ENCODE peak calls at places on chromosome 9, in five cellular contexts. One of them, this sample, is unnamed.

GRCh38 chr9:77177894-77178794 is 810 bp downstream of the VPS13A start:
- DNase-seq in GOT3: no peak
- DNase-seq in mucosa of gallbladder: peak; percentile 17
- DNase-seq in fibroblast of lung: peak; percentile 43
- DNase-seq in progenitor cell of endocrine pancreas: peak; percentile 23
- DNase-seq in this sample: peak; percentile 39

GRCh38 chr9:127174386-127175318 is 52.2 kb upstream of the ANGPTL2 start:
- DNase-seq in progenitor cell of endocrine pancreas: no peak
- DNase-seq in mucosa of gallbladder: no peak
- DNase-seq in fibroblast of lung: no peak
- DNase-seq in GOT3: no peak
- DNase-seq in this sample: no peak

GRCh38 chr9:122307925-122308324 is 43.2 kb downstream of the MRRF start:
- DNase-seq in progenitor cell of endocrine pancreas: no peak
- DNase-seq in GOT3: no peak
- DNase-seq in fibroblast of lung: peak; percentile 3
- DNase-seq in mucosa of gallbladder: no peak
- DNase-seq in this sample: no peak

GRCh38 chr9:68755051-68755450 is 50.0 kb downstream of the PIP5K1B start:
- DNase-seq in progenitor cell of endocrine pancreas: no peak
- DNase-seq in fibroblast of lung: no peak
- DNase-seq in mucosa of gallbladder: no peak
- DNase-seq in GOT3: no peak
- DNase-seq in this sample: no peak

GRCh38 chr9:135102331-135102730 is 14.9 kb downstream of the OLFM1 start:
- DNase-seq in progenitor cell of endocrine pancreas: no peak
- DNase-seq in GOT3: no peak
- DNase-seq in fibroblast of lung: no peak
- DNase-seq in mucosa of gallbladder: no peak
- DNase-seq in this sample: no peak

GRCh38 chr9:133750927-133751649 is 12.9 kb upstream of the SARDH start:
- DNase-seq in GOT3: no peak
- DNase-seq in mucosa of gallbladder: peak; percentile 8
- DNase-seq in fibroblast of lung: no peak
- DNase-seq in progenitor cell of endocrine pancreas: no peak
- DNase-seq in this sample: no peak

GRCh38 chr9:74281674-74282073 is 215.5 kb upstream of the RORB start:
- DNase-seq in GOT3: no peak
- DNase-seq in fibroblast of lung: no peak
- DNase-seq in progenitor cell of endocrine pancreas: no peak
- DNase-seq in mucosa of gallbladder: no peak
- DNase-seq in this sample: no peak

GRCh38 chr9:70133253-70134208 is 89.9 kb downstream of the MAMDC2 start:
- DNase-seq in GOT3: no peak
- DNase-seq in progenitor cell of endocrine pancreas: no peak
- DNase-seq in fibroblast of lung: peak; percentile 46
- DNase-seq in mucosa of gallbladder: peak; percentile 28
- DNase-seq in this sample: no peak

GRCh38 chr9:97557606-97558095 is 56.2 kb downstream of the TMOD1 start:
- DNase-seq in progenitor cell of endocrine pancreas: no peak
- DNase-seq in mucosa of gallbladder: peak; percentile 54
- DNase-seq in fibroblast of lung: no peak
- DNase-seq in GOT3: no peak
- DNase-seq in this sample: no peak

GRCh38 chr9:134230942-134231325 is 66.6 kb upstream of the RNU6ATAC start:
- DNase-seq in mucosa of gallbladder: no peak
- DNase-seq in progenitor cell of endocrine pancreas: no peak
- DNase-seq in fibroblast of lung: no peak
- DNase-seq in GOT3: no peak
- DNase-seq in this sample: no peak

GRCh38 chr9:8760000-8760767 is 960.6 kb upstream of the DMAC1 start:
- DNase-seq in GOT3: no peak
- DNase-seq in mucosa of gallbladder: no peak
- DNase-seq in progenitor cell of endocrine pancreas: no peak
- DNase-seq in fibroblast of lung: no peak
- DNase-seq in this sample: no peak

GRCh38 chr9:104087894-104088293 is 6.2 kb upstream of the SMC2 start:
- DNase-seq in fibroblast of lung: no peak
- DNase-seq in mucosa of gallbladder: no peak
- DNase-seq in GOT3: no peak
- DNase-seq in progenitor cell of endocrine pancreas: no peak
- DNase-seq in this sample: no peak

GRCh38 chr9:15308511-15308910 is 1.5 kb upstream of the TTC39B start:
- DNase-seq in fibroblast of lung: peak; percentile 68
- DNase-seq in progenitor cell of endocrine pancreas: no peak
- DNase-seq in GOT3: no peak
- DNase-seq in mucosa of gallbladder: no peak
- DNase-seq in this sample: no peak

GRCh38 chr9:7597716-7598115 is 201.9 kb downstream of the DMAC1 start:
- DNase-seq in progenitor cell of endocrine pancreas: no peak
- DNase-seq in fibroblast of lung: no peak
- DNase-seq in mucosa of gallbladder: no peak
- DNase-seq in GOT3: no peak
- DNase-seq in this sample: no peak

GRCh38 chr9:133134419-133135190 is 13.6 kb upstream of the RALGDS start:
- DNase-seq in fibroblast of lung: no peak
- DNase-seq in progenitor cell of endocrine pancreas: no peak
- DNase-seq in mucosa of gallbladder: no peak
- DNase-seq in GOT3: no peak
- DNase-seq in this sample: no peak

GRCh38 chr9:69637193-69637592 is 35.0 kb downstream of the APBA1 start:
- DNase-seq in fibroblast of lung: peak; percentile 28
- DNase-seq in mucosa of gallbladder: no peak
- DNase-seq in progenitor cell of endocrine pancreas: no peak
- DNase-seq in GOT3: no peak
- DNase-seq in this sample: no peak

GRCh38 chr9:21381752-21382339 is 3.4 kb downstream of the IFNA2 start:
- DNase-seq in progenitor cell of endocrine pancreas: no peak
- DNase-seq in GOT3: no peak
- DNase-seq in fibroblast of lung: no peak
- DNase-seq in mucosa of gallbladder: no peak
- DNase-seq in this sample: no peak

GRCh38 chr9:83623634-83623991 is 670 bp downstream of the IDNK start:
- DNase-seq in progenitor cell of endocrine pancreas: no peak
- DNase-seq in mucosa of gallbladder: no peak
- DNase-seq in fibroblast of lung: no peak
- DNase-seq in GOT3: no peak
- DNase-seq in this sample: no peak

GRCh38 chr9:34500623-34501267 is 22.0 kb downstream of the ENHO start:
- DNase-seq in progenitor cell of endocrine pancreas: peak; percentile 61
- DNase-seq in mucosa of gallbladder: peak; percentile 46
- DNase-seq in fibroblast of lung: no peak
- DNase-seq in GOT3: no peak
- DNase-seq in this sample: peak; percentile 78

GRCh38 chr9:127140842-127141675 is 18.6 kb upstream of the ANGPTL2 start:
- DNase-seq in GOT3: no peak
- DNase-seq in fibroblast of lung: no peak
- DNase-seq in mucosa of gallbladder: no peak
- DNase-seq in progenitor cell of endocrine pancreas: no peak
- DNase-seq in this sample: no peak

GRCh38 chr9:114027901-114028465 is 50.1 kb downstream of the AMBP start:
- DNase-seq in mucosa of gallbladder: no peak
- DNase-seq in progenitor cell of endocrine pancreas: no peak
- DNase-seq in GOT3: no peak
- DNase-seq in fibroblast of lung: no peak
- DNase-seq in this sample: no peak

GRCh38 chr9:4491621-4491975 is 1.3 kb downstream of the SLC1A1 start:
- DNase-seq in GOT3: no peak
- DNase-seq in fibroblast of lung: no peak
- DNase-seq in progenitor cell of endocrine pancreas: no peak
- DNase-seq in mucosa of gallbladder: peak; percentile 57
- DNase-seq in this sample: no peak

GRCh38 chr9:133987946-133988665 is 4.0 kb downstream of the VAV2 start:
- DNase-seq in fibroblast of lung: no peak
- DNase-seq in GOT3: no peak
- DNase-seq in progenitor cell of endocrine pancreas: no peak
- DNase-seq in mucosa of gallbladder: no peak
- DNase-seq in this sample: no peak

GRCh38 chr9:73073337-73074175 is 78.1 kb upstream of the ANXA1 start:
- DNase-seq in fibroblast of lung: peak; percentile 61
- DNase-seq in mucosa of gallbladder: no peak
- DNase-seq in progenitor cell of endocrine pancreas: no peak
- DNase-seq in GOT3: no peak
- DNase-seq in this sample: no peak

GRCh38 chr9:130453487-130453886 is 8.7 kb downstream of the ASS1 start:
- DNase-seq in GOT3: no peak
- DNase-seq in fibroblast of lung: peak; percentile 55
- DNase-seq in progenitor cell of endocrine pancreas: no peak
- DNase-seq in mucosa of gallbladder: peak; percentile 59
- DNase-seq in this sample: no peak

GRCh38 chr9:121975801-121976277 is 117.3 kb downstream of the TTLL11 start:
- DNase-seq in mucosa of gallbladder: peak; percentile 70
- DNase-seq in progenitor cell of endocrine pancreas: no peak
- DNase-seq in fibroblast of lung: peak; percentile 79
- DNase-seq in GOT3: no peak
- DNase-seq in this sample: no peak

GRCh38 chr9:109918359-109919163 is 138.6 kb downstream of the PALM2AKAP2 start:
- DNase-seq in fibroblast of lung: no peak
- DNase-seq in progenitor cell of endocrine pancreas: no peak
- DNase-seq in GOT3: no peak
- DNase-seq in mucosa of gallbladder: no peak
- DNase-seq in this sample: no peak

GRCh38 chr9:114008667-114009410 is 69.3 kb downstream of the AMBP start:
- DNase-seq in fibroblast of lung: no peak
- DNase-seq in mucosa of gallbladder: peak; percentile 8
- DNase-seq in progenitor cell of endocrine pancreas: peak; percentile 7
- DNase-seq in GOT3: no peak
- DNase-seq in this sample: no peak